ENCODE peak calls at places on chromosomes 11 and 22, in five cellular contexts. E is retinal pigment epithelial cell; T is psoas muscle; L is CD8-positive, alpha-beta memory T cell; C is endothelial cell of umbilical vein. G is an unnamed sample.

GRCh38 chr11:72209101-72209500 is 7.5 kb upstream of the FOLR2 start:
- DNase-seq in L (no peak), T (no peak), E (no peak), C (no peak), G (no peak)

GRCh38 chr22:22110548-22111266 is 128.1 kb upstream of the TOP3B start:
- DNase-seq in C (peak; percentile 23), L (no peak), E (peak; percentile 48), T (no peak), G (peak; percentile 25)

GRCh38 chr22:23898006-23898974 is 4.1 kb downstream of the MIF start:
- DNase-seq in L (no peak), C (no peak), T (no peak), E (no peak), G (no peak)

GRCh38 chr11:19187101-19187500 is 14.7 kb downstream of the CSRP3 start:
- DNase-seq in T (no peak), E (no peak), C (no peak), L (no peak), G (no peak)

GRCh38 chr11:10856689-10857603 is 907 bp downstream of the ZBED5 start:
- DNase-seq in L (no peak), E (no peak), C (peak; percentile 52), T (no peak), G (peak; percentile 40)

GRCh38 chr22:47188337-47189055 is 426.0 kb downstream of the TBC1D22A start:
- DNase-seq in L (no peak), T (peak; percentile 34), E (no peak), C (no peak), G (no peak)

GRCh38 chr11:108915666-108916065 is 250.8 kb downstream of the DDX10 start:
- DNase-seq in C (no peak), L (no peak), T (no peak), E (no peak), G (no peak)

GRCh38 chr22:36048911-36049677 is 20.5 kb upstream of the RBFOX2 start:
- DNase-seq in E (no peak), C (no peak), L (no peak), T (no peak), G (no peak)

GRCh38 chr11:2320591-2321310 is 18.9 kb downstream of the TSPAN32 start:
- DNase-seq in C (no peak), L (no peak), E (no peak), T (no peak), G (no peak)

GRCh38 chr22:46587067-46587471 is 33.1 kb upstream of the GRAMD4 start:
- DNase-seq in E (no peak), C (no peak), L (no peak), T (no peak), G (no peak)

GRCh38 chr11:35148163-35148562 is 9.2 kb downstream of the CD44 start:
- DNase-seq in C (no peak), E (no peak), L (no peak), T (no peak), G (no peak)

GRCh38 chr11:69270929-69271328 is 23.0 kb upstream of the MYEOV start:
- DNase-seq in C (no peak), T (no peak), L (no peak), E (no peak), G (no peak)

GRCh38 chr11:8097926-8098325 is 16.9 kb downstream of the TUB start:
- DNase-seq in T (no peak), E (no peak), C (no peak), L (no peak), G (no peak)

GRCh38 chr11:34331329-34331728 is 26.5 kb downstream of the ABTB2 start:
- DNase-seq in C (no peak), L (no peak), E (no peak), T (no peak), G (no peak)

GRCh38 chr11:83124631-83125424 is 32.1 kb upstream of the PCF11 start:
- DNase-seq in E (no peak), L (no peak), T (no peak), C (no peak), G (no peak)

GRCh38 chr11:68632802-68633201 is 51.5 kb upstream of the GAL start:
- DNase-seq in E (peak; percentile 28), C (peak; percentile 68), L (peak; percentile 8), T (no peak), G (peak; percentile 76)

GRCh38 chr11:72354356-72355115 is 79.8 kb downstream of the CLPB start:
- DNase-seq in C (no peak), L (no peak), E (no peak), T (no peak), G (no peak)

GRCh38 chr11:33025339-33025722 is 9.7 kb downstream of the DEPDC7 start:
- DNase-seq in L (no peak), C (no peak), T (no peak), E (no peak), G (no peak)

GRCh38 chr22:36352775-36353507 is 34.8 kb downstream of the MYH9 start:
- DNase-seq in E (no peak), L (no peak), T (peak; percentile 77), C (peak; percentile 90), G (no peak)

GRCh38 chr11:134367781-134368180 is 36.0 kb downstream of the GLB1L2 start:
- DNase-seq in C (no peak), T (no peak), L (no peak), E (no peak), G (no peak)

GRCh38 chr22:32904044-32904443 is 102.5 kb downstream of the TIMP3 start:
- DNase-seq in T (no peak), C (no peak), E (no peak), L (no peak), G (peak; percentile 19)

GRCh38 chr11:32658639-32659406 is 75.2 kb downstream of the EIF3M start:
- DNase-seq in C (no peak), L (no peak), E (no peak), T (no peak), G (no peak)

GRCh38 chr11:128412847-128413791 is 174.2 kb downstream of the ETS1 start:
- DNase-seq in C (no peak), L (no peak), T (no peak), E (no peak), G (no peak)

GRCh38 chr11:70742553-70743291 is 344.4 kb downstream of the CTTN start:
- DNase-seq in E (no peak), C (no peak), L (no peak), T (no peak), G (no peak)

GRCh38 chr22:26589367-26589844 is 526 bp downstream of the TPST2 start:
- DNase-seq in L (peak; percentile 21), C (peak; percentile 23), T (peak; percentile 68), E (no peak), G (no peak)

DNA sequence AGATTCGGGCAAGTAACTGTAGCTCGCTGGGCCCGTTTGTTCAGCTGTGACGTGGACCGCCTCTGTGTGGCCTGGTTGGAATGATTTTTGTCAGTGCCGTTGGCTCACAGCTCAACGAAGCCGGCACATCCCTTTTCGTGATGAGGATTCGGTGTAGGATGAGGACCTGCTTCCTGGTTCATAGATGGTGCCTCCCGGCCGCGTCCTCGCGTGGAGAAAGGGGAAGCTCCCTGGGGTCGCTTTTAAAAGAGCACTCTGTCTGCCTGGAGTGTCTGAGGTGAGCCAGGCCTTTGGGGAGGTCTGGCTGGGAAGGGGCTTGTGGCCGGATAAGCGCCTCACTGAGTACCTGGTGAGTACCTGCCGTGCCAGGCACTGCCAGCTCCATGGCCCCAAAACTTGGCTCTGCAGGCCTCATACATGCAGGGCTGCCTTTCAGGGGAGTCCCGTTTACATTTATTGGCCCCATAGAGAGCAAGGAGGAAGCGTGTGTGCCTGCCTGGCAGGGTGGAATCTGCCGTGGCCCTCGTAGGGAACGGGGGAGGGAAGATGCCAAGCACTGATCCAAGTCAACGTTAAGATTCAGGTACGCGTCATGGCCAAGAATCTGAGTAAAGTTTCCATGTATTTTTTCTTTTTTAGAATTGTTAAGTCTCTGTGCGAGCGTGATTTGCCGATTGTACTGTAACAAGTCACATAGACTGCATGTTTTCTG is 88.4 kb downstream of the ARHGAP8 start:
- DNase-seq in T (peak; percentile 23), L (no peak), E (no peak), C (no peak), G (no peak)
- H3K4me3 ChIP-seq in T (no peak overlapping the region), L (no peak overlapping the region), E (no peak overlapping the region), C (no peak overlapping the region), G (no peak overlapping the region)

GRCh38 chr11:114442559-114442958 is 3.3 kb downstream of the REXO2 start:
- DNase-seq in C (no peak), E (no peak), T (no peak), L (no peak), G (no peak)
- H3K4me3 ChIP-seq in C (no peak overlapping the region), E (no peak overlapping the region), T (no peak overlapping the region), L (no peak overlapping the region), G (no peak overlapping the region)

DNA sequence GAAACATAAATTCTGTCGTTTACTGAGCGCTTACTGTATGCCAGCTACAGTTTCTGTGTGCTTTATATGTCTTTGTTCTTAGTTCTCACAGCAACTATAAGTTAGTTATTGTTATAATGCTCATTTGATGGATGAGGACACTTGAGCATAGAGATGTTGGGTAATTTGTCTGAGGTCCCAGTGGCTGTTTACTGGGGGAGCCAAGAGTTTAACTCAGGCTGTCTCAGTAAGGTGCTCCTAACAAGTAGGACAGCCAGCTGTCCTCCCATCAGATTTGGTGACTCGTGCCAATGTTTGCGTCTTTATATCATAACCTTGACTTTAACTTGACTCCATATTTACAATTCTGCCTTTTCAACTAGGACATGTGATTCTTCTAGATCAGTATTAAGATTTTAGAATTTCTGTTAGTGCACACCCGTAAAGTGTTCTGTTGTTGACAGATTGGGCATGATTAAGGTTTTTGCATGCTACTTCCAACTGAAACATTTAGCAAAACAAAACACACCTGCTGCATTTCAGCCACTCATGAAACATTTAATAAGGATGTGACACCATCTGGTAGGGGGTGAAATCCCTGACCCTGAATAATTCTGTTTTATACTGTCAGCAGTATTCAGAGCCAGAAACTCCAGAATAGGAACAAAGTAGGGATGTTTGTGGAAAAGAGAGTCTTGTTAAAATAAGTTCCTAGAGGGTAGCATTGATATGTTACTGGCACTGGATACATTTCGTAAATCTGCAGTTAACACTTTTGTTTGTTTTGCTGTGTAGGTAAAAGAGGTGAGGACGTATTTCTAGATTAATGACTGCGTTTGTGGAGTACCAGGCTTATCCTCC is 1.9 kb downstream of the REXO2 start:
- DNase-seq in T (no peak), C (peak; percentile 26), L (no peak), E (no peak), G (no peak)
- H3K4me3 ChIP-seq in T (peak overlapping the region; percentile 92), C (no peak overlapping the region), L (no peak overlapping the region), E (peak overlapping the region; percentile 91), G (no peak overlapping the region)

DNA sequence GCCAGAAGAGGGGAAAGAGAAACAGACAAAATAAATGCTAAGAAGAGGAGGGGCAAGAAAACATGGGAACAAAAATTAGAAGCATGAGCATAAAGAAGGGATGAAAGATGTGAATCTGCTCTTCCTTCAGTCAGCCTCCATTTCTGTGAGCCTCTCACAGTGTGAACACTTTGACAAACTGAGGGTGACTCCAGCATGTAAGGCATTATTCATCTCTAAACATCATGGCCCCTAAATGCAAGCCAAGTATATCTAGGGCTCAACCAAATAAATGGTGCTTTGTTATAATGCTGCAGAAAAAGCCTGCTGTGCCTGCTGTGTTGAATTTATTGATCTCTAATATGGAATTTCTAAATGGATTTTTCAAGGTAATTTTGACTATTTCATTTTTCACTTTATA is 281.3 kb downstream of the TTC28 start:
- DNase-seq in C (no peak), T (no peak), L (no peak), E (no peak), G (no peak)
- H3K4me3 ChIP-seq in C (no peak overlapping the region), T (no peak overlapping the region), L (no peak overlapping the region), E (no peak overlapping the region), G (no peak overlapping the region)

DNA sequence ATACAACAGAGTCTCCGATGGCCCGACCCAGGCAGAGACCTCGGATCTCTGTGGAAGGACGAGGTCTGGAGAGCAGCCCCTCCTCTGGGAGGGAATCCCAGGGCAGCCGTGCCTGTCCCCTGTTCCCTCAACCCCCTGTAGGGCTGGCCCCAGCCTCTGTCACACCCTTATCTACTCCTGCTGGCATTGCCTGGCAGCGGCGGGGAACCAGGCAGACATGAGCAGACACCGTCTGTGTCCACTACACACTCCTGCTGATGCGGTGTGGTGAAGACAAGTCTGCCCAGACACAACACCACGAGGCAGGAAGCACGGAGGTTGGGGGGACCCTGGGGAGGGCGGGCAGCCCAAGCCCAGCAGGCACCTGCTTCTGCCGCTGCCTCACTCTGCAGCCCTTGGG is 52.5 kb upstream of the A4GALT start:
- DNase-seq in L (no peak), E (no peak), T (no peak), C (no peak), G (no peak)
- H3K4me3 ChIP-seq in L (no peak overlapping the region), E (no peak overlapping the region), T (no peak overlapping the region), C (no peak overlapping the region), G (no peak overlapping the region)